ENCODE peak calls at places on chromosomes 3 and 15, in ten cellular contexts. K, U, D, F, I, G, X, O, B and R are unnamed samples.

GRCh38 chr3:143608966-143609365 is 239.3 kb downstream of the SLC9A9 start:
- DNase-seq in K (peak; percentile 90), U (peak; percentile 83), D (no peak), F (no peak), I (no peak), G (no peak), X (no peak), O (no peak), B (no peak), R (peak; percentile 30)

GRCh38 chr3:101640256-101640655 is 36.7 kb downstream of the ZBTB11 start:
- DNase-seq in K (no peak), U (no peak), D (no peak), F (no peak), I (no peak), G (no peak), X (no peak), O (no peak), B (no peak), R (no peak)

GRCh38 chr3:195151866-195152526 is 119.0 kb downstream of the XXYLT1 start:
- DNase-seq in K (peak; percentile 66), U (peak; percentile 90), D (no peak), F (no peak), I (no peak), G (no peak), X (no peak), O (no peak), B (peak; percentile 7), R (peak; percentile 68)

GRCh38 chr3:139308156-139309017 is 35.4 kb upstream of the MRPS22 start:
- DNase-seq in K (no peak), U (no peak), D (no peak), F (no peak), I (no peak), G (no peak), X (no peak), O (no peak), B (no peak), R (no peak)

GRCh38 chr3:145017959-145018358 is 1046.3 kb downstream of the DIPK2A start:
- DNase-seq in K (peak; percentile 28), U (peak; percentile 63), D (no peak), F (no peak), I (no peak), G (no peak), X (no peak), O (no peak), B (no peak), R (no peak)

GRCh38 chr15:68776477-68777270 is 44.0 kb downstream of the ANP32A start:
- DNase-seq in K (no peak), U (no peak), D (no peak), F (no peak), I (no peak), G (peak; percentile 70), X (no peak), O (no peak), B (no peak), R (no peak)

GRCh38 chr3:58683001-58683845 is 16.6 kb upstream of the FAM3D start:
- DNase-seq in K (peak; percentile 39), U (peak; percentile 10), D (no peak), F (no peak), I (no peak), G (no peak), X (no peak), O (no peak), B (peak; percentile 16), R (peak; percentile 56)

GRCh38 chr3:119359476-119359998 is 65.4 kb downstream of the ARHGAP31 start:
- DNase-seq in K (no peak), U (no peak), D (no peak), F (no peak), I (no peak), G (no peak), X (no peak), O (no peak), B (no peak), R (no peak)

GRCh38 chr15:72239652-72240051 is 8.7 kb upstream of the PKM start:
- DNase-seq in K (no peak), U (no peak), D (no peak), F (no peak), I (no peak), G (no peak), X (no peak), O (no peak), B (no peak), R (no peak)

GRCh38 chr15:72238586-72238985 is 7.6 kb upstream of the PKM start:
- DNase-seq in K (no peak), U (no peak), D (no peak), F (no peak), I (no peak), G (no peak), X (no peak), O (no peak), B (no peak), R (no peak)

GRCh38 chr15:72236381-72237285 is 5.6 kb upstream of the PKM start:
- DNase-seq in K (peak; percentile 3), U (no peak), D (no peak), F (no peak), I (no peak), G (no peak), X (no peak), O (no peak), B (no peak), R (no peak)

GRCh38 chr15:72235298-72235697 is 4.3 kb upstream of the PKM start:
- DNase-seq in K (no peak), U (no peak), D (no peak), F (no peak), I (no peak), G (no peak), X (no peak), O (no peak), B (no peak), R (no peak)

DNA sequence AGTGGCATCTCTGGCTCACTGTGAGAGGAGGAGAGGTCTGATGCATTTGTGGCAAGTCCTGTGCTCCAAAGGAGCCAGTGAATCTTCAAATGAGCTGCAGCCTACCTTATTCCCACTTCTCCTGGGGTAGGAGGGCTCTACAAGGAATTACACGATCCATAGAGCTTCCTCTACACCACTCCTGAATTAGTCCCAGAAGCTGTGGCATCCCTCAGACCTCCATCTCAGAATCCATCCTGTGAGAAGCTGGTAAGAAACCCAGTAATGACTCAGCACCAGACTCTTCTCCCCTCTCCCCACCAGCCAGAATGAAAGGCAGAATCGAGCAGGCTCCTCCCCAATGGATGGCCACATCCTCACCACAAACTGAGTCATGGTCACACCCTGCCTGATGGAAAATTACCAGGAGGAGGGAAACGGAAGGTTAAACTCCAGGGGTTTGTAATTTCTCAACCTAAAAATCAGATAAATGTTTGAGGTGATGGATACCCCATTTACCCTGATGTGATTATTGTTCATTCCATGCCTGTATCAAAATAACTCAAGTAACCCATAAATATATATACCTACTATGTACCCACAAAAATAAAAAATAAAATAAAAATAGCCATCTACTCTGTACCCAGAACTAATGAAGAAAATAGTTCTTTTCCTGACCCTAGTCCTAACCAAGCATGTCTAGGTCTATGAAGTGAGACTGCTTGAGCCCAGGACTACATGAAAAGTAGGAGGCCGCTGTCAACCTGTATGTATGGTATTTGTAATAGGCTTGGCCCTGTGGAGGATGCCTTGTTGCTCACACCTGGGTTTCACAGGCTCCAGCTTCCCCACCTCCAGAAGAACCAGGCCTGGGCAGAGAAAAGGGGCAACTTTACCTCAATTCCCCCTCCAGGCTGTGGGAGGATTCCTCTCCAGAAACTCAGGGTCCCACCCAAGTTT is 6.6 kb upstream of the PKM start:
- DNase-seq in K (peak; percentile 97), U (peak; percentile 96), D (peak; percentile 94), F (no peak), I (peak; percentile 57), G (peak; percentile 87), X (no peak), O (peak; percentile 93), B (peak; percentile 92), R (peak; percentile 98)
- H3K4me3 ChIP-seq in K (peak overlapping the region; percentile 42), U (peak overlapping the region; percentile 50), D (peak overlapping the region; percentile 27), F (no peak overlapping the region), I (no peak overlapping the region), G (peak overlapping the region; percentile 51), X (no peak overlapping the region), O (peak overlapping the region; percentile 61), B (peak overlapping the region; percentile 62), R (peak overlapping the region; percentile 66)

DNA sequence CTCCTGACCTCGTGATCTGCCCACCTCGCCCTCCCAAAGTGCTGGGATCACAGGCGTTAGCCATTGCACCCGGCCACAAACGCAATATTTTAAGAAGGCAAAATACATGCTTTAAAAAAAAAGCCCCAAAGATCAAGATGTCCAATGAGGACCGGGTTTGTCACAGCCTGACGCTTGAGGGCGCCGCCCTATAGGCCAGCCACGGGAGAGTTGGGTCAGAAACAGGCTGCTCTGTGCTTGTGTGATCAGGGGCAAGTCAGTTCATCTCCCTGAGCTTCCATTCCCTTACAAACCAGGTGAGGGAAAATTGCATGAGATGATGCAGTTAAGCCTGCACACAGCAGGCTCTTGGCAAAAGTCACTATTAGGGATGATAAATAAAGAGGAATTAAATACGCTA is 23.9 kb downstream of the FAM174B start:
- DNase-seq in K (no peak), U (no peak), D (no peak), F (no peak), I (no peak), G (peak; percentile 57), X (no peak), O (no peak), B (peak; percentile 6), R (no peak)
- TF ChIP-seq CTCF in K (no peak), U (no peak), D (no peak), F (no peak), I (no peak), G (no peak), X (no peak), O (no peak), B (peak; percentile 46), R (no peak)

DNA sequence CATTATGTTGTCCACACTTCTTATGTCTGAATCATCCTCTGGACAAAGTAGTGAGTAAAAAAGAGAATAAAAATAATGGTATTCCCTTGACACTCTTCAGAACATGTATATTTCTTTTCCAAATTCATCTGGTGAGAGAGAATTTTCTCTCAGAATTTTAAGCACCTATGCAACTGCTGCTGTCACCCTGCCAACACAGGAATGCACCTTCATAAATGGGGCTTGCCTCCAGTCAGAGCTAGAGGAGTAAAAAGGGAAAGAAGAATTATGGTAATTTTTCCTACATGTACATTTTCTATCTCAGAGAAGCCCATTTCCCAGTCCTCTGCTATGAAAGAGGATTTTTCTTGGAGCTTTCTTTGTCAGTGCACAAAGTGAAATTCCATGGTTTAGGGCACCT is 92.2 kb upstream of the ALCAM start:
- DNase-seq in K (no peak), U (peak; percentile 7), D (no peak), F (no peak), I (no peak), G (no peak), X (no peak), O (no peak), B (no peak), R (no peak)
- H3K4me3 ChIP-seq in K (no peak overlapping the region), U (no peak overlapping the region), D (no peak overlapping the region), F (no peak overlapping the region), I (no peak overlapping the region), G (no peak overlapping the region), X (no peak overlapping the region), O (no peak overlapping the region), B (no peak overlapping the region), R (no peak overlapping the region)

GRCh38 chr15:61624950-61625349 is 395.8 kb upstream of the RORA start:
- DNase-seq in K (no peak), U (no peak), D (no peak), F (no peak), I (no peak), G (no peak), X (no peak), O (no peak), B (no peak), R (no peak)

GRCh38 chr15:61623746-61624145 is 394.6 kb upstream of the RORA start:
- DNase-seq in K (no peak), U (no peak), D (no peak), F (no peak), I (no peak), G (no peak), X (no peak), O (no peak), B (no peak), R (no peak)

GRCh38 chr15:61621865-61622264 is 392.8 kb upstream of the RORA start:
- DNase-seq in K (no peak), U (no peak), D (no peak), F (no peak), I (no peak), G (no peak), X (no peak), O (no peak), B (no peak), R (no peak)

GRCh38 chr15:61621146-61621545 is 392.0 kb upstream of the RORA start:
- DNase-seq in K (no peak), U (peak; percentile 7), D (no peak), F (no peak), I (no peak), G (no peak), X (peak; percentile 63), O (no peak), B (no peak), R (peak; percentile 9)
- TF ChIP-seq CTCF in K (no peak), U (peak; percentile 33), D (no peak), F (peak; percentile 50), I (peak; percentile 10), G (no peak), X (peak; percentile 70), O (peak; percentile 13), B (peak; percentile 51), R (peak; percentile 48)